ENCODE peak calls at places on chromosomes 13 and 19, in seven cellular contexts. K, P, J, S, G, L and T are unnamed samples.

GRCh38 chr19:41802770-41803169 is 6.4 kb downstream of the CEACAM3 start:
- DNase-seq in J (no peak), L (no peak), P (no peak), G (no peak), K (no peak), S (no peak), T (no peak)

GRCh38 chr13:48443442-48444208 is 30.7 kb upstream of the LPAR6 start:
- DNase-seq in G (no peak), K (no peak), P (no peak), S (no peak), J (no peak), L (no peak), T (no peak)

GRCh38 chr13:110425444-110425780 is 118.3 kb downstream of the COL4A2 start:
- DNase-seq in S (no peak), G (peak; percentile 52), L (no peak), K (no peak), P (no peak), J (no peak), T (no peak)

GRCh38 chr13:98457053-98457452 is 119.9 kb downstream of the STK24 start:
- DNase-seq in G (no peak), L (no peak), K (no peak), J (no peak), P (no peak), S (no peak), T (no peak)

GRCh38 chr13:40772765-40773473 is 1.9 kb upstream of the MRPS31 start:
- DNase-seq in G (no peak), P (no peak), K (no peak), L (no peak), S (no peak), J (no peak), T (no peak)

GRCh38 chr13:46586766-46587509 is 34.0 kb downstream of the LRCH1 start:
- DNase-seq in S (no peak), L (no peak), J (no peak), P (no peak), K (no peak), G (no peak), T (no peak)

GRCh38 chr13:92590503-92590908 is 636.1 kb upstream of the GPC6 start:
- DNase-seq in G (no peak), J (no peak), P (no peak), K (no peak), S (no peak), L (no peak), T (no peak)

GRCh38 chr13:43785681-43786471 is 896 bp downstream of the ENOX1 start:
- DNase-seq in S (peak; percentile 71), P (peak; percentile 88), J (peak; percentile 68), K (peak; percentile 58), G (peak; percentile 40), L (no peak), T (peak; percentile 54)

GRCh38 chr13:113491418-113491883 is 940 bp upstream of the DCUN1D2 start:
- DNase-seq in L (no peak), S (peak; percentile 44), P (no peak), G (peak; percentile 10), J (no peak), K (peak; percentile 57), T (peak; percentile 44)

GRCh38 chr19:43738780-43739211 is 16.0 kb downstream of the SMG9 start:
- DNase-seq in L (no peak), J (no peak), K (no peak), G (no peak), S (peak; percentile 80), P (no peak), T (no peak)

GRCh38 chr13:78192721-78193120 is 274.1 kb upstream of the EDNRB start:
- DNase-seq in L (no peak), P (no peak), J (no peak), G (peak; percentile 74), K (no peak), S (no peak), T (no peak)

GRCh38 chr19:57961785-57962184 is 12.5 kb downstream of the C19orf18 start:
- DNase-seq in K (no peak), S (no peak), G (no peak), J (no peak), P (no peak), L (no peak), T (no peak)

GRCh38 chr13:38702609-38703008 is 15.7 kb downstream of the FREM2 start:
- DNase-seq in K (no peak), L (no peak), P (no peak), J (no peak), S (no peak), G (no peak), T (no peak)

GRCh38 chr13:91845612-91846011 is 447.2 kb downstream of the GPC5 start:
- DNase-seq in L (no peak), J (no peak), S (no peak), K (no peak), P (no peak), G (no peak), T (no peak)

GRCh38 chr19:42573642-42574041 is 21.1 kb downstream of the CEACAM8 start:
- DNase-seq in S (no peak), J (no peak), P (no peak), K (no peak), G (no peak), L (no peak), T (no peak)

GRCh38 chr19:3849092-3849491 is 19.7 kb downstream of the ZFR2 start:
- DNase-seq in K (no peak), J (no peak), G (no peak), P (no peak), S (no peak), L (peak; percentile 9), T (no peak)

GRCh38 chr13:27665333-27665732 is 43.6 kb downstream of the POLR1D start:
- DNase-seq in S (no peak), G (no peak), J (no peak), L (no peak), P (no peak), K (no peak), T (no peak)

DNA sequence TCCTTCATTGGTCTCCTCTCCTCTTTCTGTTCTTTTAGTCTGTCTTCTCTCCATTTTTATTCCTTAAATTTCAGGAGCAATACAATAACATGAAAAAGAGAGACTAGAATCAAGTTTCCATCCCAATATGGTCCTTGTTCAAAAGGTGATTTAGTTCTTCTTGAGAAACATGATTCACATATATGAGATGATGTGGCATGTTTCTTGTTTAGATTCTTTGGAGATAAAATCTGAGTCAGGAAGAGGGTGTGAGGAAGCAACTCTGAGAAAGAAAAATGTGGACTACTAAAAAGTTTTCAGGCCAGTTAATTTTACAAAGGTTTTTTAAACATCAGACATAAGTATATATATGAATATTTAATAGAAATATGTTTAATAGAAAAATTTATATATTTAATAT is 231.4 kb downstream of the OXGR1 start:
- DNase-seq in S (no peak), G (no peak), J (no peak), K (no peak), L (no peak), P (no peak), T (no peak)
- TF ChIP-seq CTCF in S (no peak), G (no peak), J (no peak), K (no peak), L (no peak), P (no peak), T (no peak)

DNA sequence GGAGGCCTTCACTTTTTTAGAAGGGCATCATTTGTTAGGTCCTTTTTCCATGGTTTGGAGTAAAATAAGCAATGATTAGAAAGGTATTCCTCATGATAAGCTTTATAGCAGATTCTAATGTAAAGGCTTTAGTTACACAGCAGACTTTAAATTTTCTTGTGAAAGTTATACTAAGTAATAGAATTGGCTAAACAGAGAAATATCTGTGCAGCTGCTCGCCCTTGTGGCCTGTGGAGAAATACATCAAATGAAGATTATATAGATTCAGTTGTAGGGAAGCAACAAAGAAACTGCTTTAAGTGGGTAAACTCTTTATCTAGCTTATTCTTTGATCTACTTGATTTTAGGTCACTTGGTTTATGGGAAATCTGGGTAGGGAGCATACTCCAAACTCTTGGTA is 1269.7 kb upstream of the SPRY2 start:
- DNase-seq in G (no peak), P (no peak), K (no peak), S (no peak), L (no peak), J (no peak), T (no peak)
- TF ChIP-seq CTCF in G (no peak), P (no peak), K (no peak), S (no peak), L (no peak), J (no peak), T (no peak)

GRCh38 chr19:32750441-32751055 is 31.0 kb downstream of the TDRD12 start:
- DNase-seq in L (no peak), S (no peak), K (no peak), J (no peak), P (no peak), G (no peak), T (no peak)

GRCh38 chr19:32748948-32749347 is 29.4 kb downstream of the TDRD12 start:
- DNase-seq in L (no peak), K (no peak), P (no peak), S (no peak), J (no peak), G (no peak), T (no peak)

GRCh38 chr19:32751066-32751465 is 31.5 kb downstream of the TDRD12 start:
- DNase-seq in S (no peak), J (no peak), G (no peak), K (no peak), P (no peak), L (no peak), T (no peak)

GRCh38 chr19:32749361-32749760 is 29.8 kb downstream of the TDRD12 start:
- DNase-seq in L (no peak), S (no peak), G (no peak), J (no peak), K (no peak), P (no peak), T (no peak)

DNA sequence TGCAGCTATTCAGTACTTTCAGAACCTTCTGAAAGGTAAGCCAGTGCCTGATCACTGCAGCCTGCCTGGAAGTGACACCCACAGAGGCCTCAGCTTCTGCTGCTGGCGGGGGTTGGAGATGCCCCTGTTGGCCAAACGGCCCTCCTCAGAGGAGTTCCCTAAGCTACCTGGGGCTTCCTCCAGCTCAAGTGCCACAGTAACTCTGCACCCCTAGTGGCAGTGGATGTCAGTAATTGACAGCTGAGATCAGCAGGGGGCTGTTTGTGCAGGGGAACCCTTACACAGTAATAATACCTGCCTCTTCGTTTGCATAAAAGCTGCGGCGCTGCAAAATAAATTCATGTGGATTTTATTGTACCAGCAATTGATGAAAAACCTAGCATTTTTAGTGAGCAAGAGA is 28.9 kb downstream of the TDRD12 start:
- DNase-seq in S (no peak), P (no peak), J (no peak), K (peak; percentile 41), G (no peak), L (no peak), T (no peak)
- TF ChIP-seq CTCF in S (no peak), P (no peak), J (no peak), K (peak; percentile 40), G (peak; percentile 31), L (peak; percentile 16), T (no peak)

DNA sequence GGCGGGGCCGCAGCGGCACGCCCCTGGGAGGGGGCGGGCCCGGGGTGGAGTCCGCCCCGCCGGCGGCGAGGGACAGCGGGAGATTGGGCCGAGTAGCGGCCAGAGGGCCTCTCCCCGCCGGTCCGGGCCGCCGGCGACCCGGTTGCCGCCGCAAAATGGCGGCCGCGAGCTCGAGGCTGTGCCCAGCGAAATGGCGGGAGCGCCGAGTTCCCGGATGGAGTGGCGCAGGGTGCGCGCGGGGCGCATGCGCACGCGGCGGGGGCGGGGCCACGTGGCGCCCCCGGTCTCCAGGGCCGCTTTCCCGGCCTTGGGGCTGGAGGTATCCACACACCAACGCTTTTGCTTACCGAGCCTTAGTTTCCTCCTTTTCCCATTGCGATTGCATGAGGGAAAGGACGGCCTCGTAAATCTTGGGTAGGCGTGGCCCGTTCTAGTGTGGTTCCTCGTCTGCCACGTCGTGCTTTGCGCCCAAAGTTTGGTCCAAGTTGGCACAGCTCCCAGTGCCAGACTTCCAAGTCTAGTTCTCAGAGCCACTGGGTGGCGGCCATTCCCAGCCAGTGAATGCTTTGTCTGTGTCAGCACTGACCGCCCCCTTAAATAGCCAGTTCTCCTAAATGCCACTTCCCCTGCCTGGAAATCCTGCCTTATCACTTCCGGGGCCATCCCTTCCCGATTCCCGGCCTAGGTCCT is 491 bp downstream of the CIRBP start:
- DNase-seq in K (peak; percentile 93), L (peak; percentile 83), J (peak; percentile 86), P (peak; percentile 96), S (peak; percentile 91), G (peak; percentile 90), T (peak; percentile 87)
- TF ChIP-seq CTCF in K (no peak), L (no peak), J (no peak), P (no peak), S (no peak), G (peak; percentile 18), T (no peak)